ENCODE peak calls at places on chromosome 16, in six cellular contexts. I is T-helper 2 cell treated with Interferon-gamma antibody and Interleukin-4, amounts not matched to agents 5 μg/mL and 100 μg/mL, for 36 hours; M is AG10803; Q is GM12864; K is NCI-H1436; U is activated CD4-positive, alpha-beta T cell treated with anti-CD3 and anti-CD28 coated beads, Interleukin-2, amount 50 U/mL, for 4 hours. B is an unnamed sample.

GRCh38 chr16:67164599-67165061 is at the start of gene HSF4:
- DNase-seq in U (no peak), Q (no peak), I (no peak), K (no peak), M (no peak), B (no peak)

GRCh38 chr16:87653234-87653633 is 50.9 kb downstream of the JPH3 start:
- DNase-seq in U (no peak), I (no peak), Q (no peak), M (no peak), K (no peak), B (no peak)

GRCh38 chr16:67942510-67943255 is 1.2 kb downstream of the LCAT start:
- DNase-seq in I (no peak), Q (no peak), K (no peak), U (no peak), M (no peak), B (no peak)

GRCh38 chr16:68387301-68387700 is 61.0 kb downstream of the SMPD3 start:
- DNase-seq in U (no peak), I (no peak), Q (no peak), K (no peak), M (no peak), B (no peak)

GRCh38 chr16:19152042-19152441 is 16.0 kb upstream of the SYT17 start:
- DNase-seq in Q (no peak), M (no peak), K (no peak), U (no peak), I (no peak), B (no peak)

GRCh38 chr16:1859650-1860049 is 12.3 kb downstream of the MEIOB start:
- DNase-seq in Q (no peak), K (no peak), I (no peak), U (no peak), M (no peak), B (no peak)

GRCh38 chr16:64629622-64630021 is 492.2 kb downstream of the CDH11 start:
- DNase-seq in K (no peak), I (no peak), U (no peak), M (peak), Q (no peak), B (no peak)

GRCh38 chr16:29821663-29822115 is 1.4 kb downstream of the MVP start:
- DNase-seq in I (no peak), K (no peak), M (peak), U (no peak), Q (no peak), B (no peak)

GRCh38 chr16:89393731-89394406 is 96.5 kb downstream of the ANKRD11 start:
- DNase-seq in Q (no peak), U (no peak), I (no peak), K (no peak), M (peak), B (no peak)

GRCh38 chr16:87968541-87968940 is 17.3 kb downstream of the BANP start:
- DNase-seq in U (no peak), Q (no peak), K (no peak), M (peak), I (no peak), B (no peak)

GRCh38 chr16:24645739-24646645 is 83.5 kb upstream of the TNRC6A start:
- DNase-seq in K (no peak), U (no peak), Q (no peak), I (no peak), M (peak), B (no peak)

GRCh38 chr16:22664132-22664531 is 149.8 kb upstream of the HS3ST2 start:
- DNase-seq in U (no peak), Q (no peak), K (peak), M (no peak), I (no peak), B (no peak)

GRCh38 chr16:49489686-49490320 is 116.2 kb downstream of the C16orf78 start:
- DNase-seq in I (no peak), M (no peak), U (no peak), K (peak), Q (no peak), B (no peak)

GRCh38 chr16:74601131-74601871 is 5.6 kb downstream of the GLG1 start:
- DNase-seq in K (no peak), I (peak), Q (peak), U (peak), M (no peak), B (no peak)

GRCh38 chr16:70728145-70728544 is 42.3 kb upstream of the MTSS2 start:
- DNase-seq in U (no peak), I (no peak), Q (no peak), K (no peak), M (no peak), B (no peak)

GRCh38 chr16:83953796-83954576 is 946 bp downstream of the OSGIN1 start:
- DNase-seq in M (peak), U (no peak), Q (peak), K (peak), I (no peak), B (no peak)

GRCh38 chr16:85200471-85201278 is 88.4 kb upstream of the CIBAR2 start:
- DNase-seq in M (no peak), I (no peak), K (no peak), Q (no peak), U (no peak), B (no peak)

GRCh38 chr16:46607529-46607928 is 13.7 kb downstream of the SHCBP1 start:
- DNase-seq in I (no peak), K (peak), M (peak), Q (no peak), U (no peak), B (no peak)

GRCh38 chr16:51753382-51753781 is 602.3 kb upstream of the SALL1 start:
- DNase-seq in Q (no peak), K (no peak), M (no peak), U (no peak), I (no peak), B (no peak)

GRCh38 chr16:75559564-75560372 is 3.7 kb upstream of the TMEM231 start:
- DNase-seq in Q (no peak), I (no peak), U (no peak), K (no peak), M (peak), B (no peak)

GRCh38 chr16:29678691-29679267 is at the start of gene QPRT:
- DNase-seq in U (no peak), I (peak), M (peak), Q (no peak), K (no peak), B (peak)

GRCh38 chr16:77468831-77469230 is 34.0 kb upstream of the ADAMTS18 start:
- DNase-seq in M (no peak), U (no peak), Q (no peak), K (peak), I (no peak), B (no peak)

GRCh38 chr16:84599528-84600202 is 18.2 kb downstream of the COTL1 start:
- DNase-seq in I (peak), Q (no peak), U (peak), M (peak), K (no peak), B (no peak)

GRCh38 chr16:74568961-74569631 is 37.8 kb downstream of the GLG1 start:
- DNase-seq in K (no peak), U (no peak), Q (no peak), I (no peak), M (peak), B (no peak)

GRCh38 chr16:68400083-68400923 is 48.0 kb downstream of the SMPD3 start:
- DNase-seq in M (no peak), U (no peak), I (no peak), K (no peak), Q (no peak), B (no peak)

B was measured in GM12892.